ENCODE peak calls at places on chromosomes 13 and 19, in six cellular contexts. One of them, this sample, is unnamed.

GRCh38 chr19:42032428-42032827 is 37.6 kb downstream of the GRIK5 start:
- DNase-seq in heart right ventricle: no peak
- DNase-seq in hepatic stellate cell: no peak
- DNase-seq in Caco-2: no peak
- DNase-seq in stimulated activated CD4-positive, alpha-beta T cell treated with anti-CD3 and anti-CD28 coated beads, Interleukin-2, amount 100 ng/mL, for 48 hours: no peak
- DNase-seq in SW 1271: no peak
- DNase-seq in this sample: no peak

GRCh38 chr13:20174656-20175405 is 14.0 kb upstream of the GJA3 start:
- DNase-seq in heart right ventricle: peak
- DNase-seq in hepatic stellate cell: peak
- DNase-seq in Caco-2: no peak
- DNase-seq in stimulated activated CD4-positive, alpha-beta T cell treated with anti-CD3 and anti-CD28 coated beads, Interleukin-2, amount 100 ng/mL, for 48 hours: peak
- DNase-seq in SW 1271: peak
- DNase-seq in this sample: peak

GRCh38 chr19:8654591-8655339 is 24.3 kb downstream of the NFILZ start:
- DNase-seq in heart right ventricle: peak
- DNase-seq in hepatic stellate cell: peak
- DNase-seq in Caco-2: peak
- DNase-seq in stimulated activated CD4-positive, alpha-beta T cell treated with anti-CD3 and anti-CD28 coated beads, Interleukin-2, amount 100 ng/mL, for 48 hours: peak
- DNase-seq in SW 1271: peak
- DNase-seq in this sample: peak

GRCh38 chr13:30705672-30706071 is 29.7 kb upstream of the ALOX5AP start:
- DNase-seq in heart right ventricle: no peak
- DNase-seq in hepatic stellate cell: no peak
- DNase-seq in Caco-2: no peak
- DNase-seq in stimulated activated CD4-positive, alpha-beta T cell treated with anti-CD3 and anti-CD28 coated beads, Interleukin-2, amount 100 ng/mL, for 48 hours: no peak
- DNase-seq in SW 1271: no peak
- DNase-seq in this sample: peak

GRCh38 chr13:40666058-40666904 is at the start of gene FOXO1:
- DNase-seq in heart right ventricle: peak
- DNase-seq in hepatic stellate cell: peak
- DNase-seq in Caco-2: peak
- DNase-seq in stimulated activated CD4-positive, alpha-beta T cell treated with anti-CD3 and anti-CD28 coated beads, Interleukin-2, amount 100 ng/mL, for 48 hours: peak
- DNase-seq in SW 1271: peak
- DNase-seq in this sample: peak

GRCh38 chr13:23979361-23980159 is 82.3 kb upstream of the C1QTNF9B start:
- DNase-seq in heart right ventricle: peak
- DNase-seq in hepatic stellate cell: peak
- DNase-seq in Caco-2: peak
- DNase-seq in stimulated activated CD4-positive, alpha-beta T cell treated with anti-CD3 and anti-CD28 coated beads, Interleukin-2, amount 100 ng/mL, for 48 hours: no peak
- DNase-seq in SW 1271: no peak
- DNase-seq in this sample: peak

GRCh38 chr13:46885018-46885417 is 11.8 kb downstream of the HTR2A start:
- DNase-seq in heart right ventricle: no peak
- DNase-seq in hepatic stellate cell: no peak
- DNase-seq in Caco-2: no peak
- DNase-seq in stimulated activated CD4-positive, alpha-beta T cell treated with anti-CD3 and anti-CD28 coated beads, Interleukin-2, amount 100 ng/mL, for 48 hours: no peak
- DNase-seq in SW 1271: no peak
- DNase-seq in this sample: no peak

GRCh38 chr13:75357576-75358295 is 124.2 kb downstream of the TBC1D4 start:
- DNase-seq in heart right ventricle: no peak
- DNase-seq in hepatic stellate cell: peak
- DNase-seq in Caco-2: peak
- DNase-seq in stimulated activated CD4-positive, alpha-beta T cell treated with anti-CD3 and anti-CD28 coated beads, Interleukin-2, amount 100 ng/mL, for 48 hours: peak
- DNase-seq in SW 1271: peak
- DNase-seq in this sample: peak

GRCh38 chr19:40192758-40193586 is 1.7 kb downstream of the MAP3K10 start:
- DNase-seq in heart right ventricle: no peak
- DNase-seq in hepatic stellate cell: no peak
- DNase-seq in Caco-2: no peak
- DNase-seq in stimulated activated CD4-positive, alpha-beta T cell treated with anti-CD3 and anti-CD28 coated beads, Interleukin-2, amount 100 ng/mL, for 48 hours: no peak
- DNase-seq in SW 1271: no peak
- DNase-seq in this sample: no peak

GRCh38 chr13:26539738-26540292 is 17.7 kb upstream of the WASF3 start:
- DNase-seq in heart right ventricle: no peak
- DNase-seq in hepatic stellate cell: no peak
- DNase-seq in Caco-2: no peak
- DNase-seq in stimulated activated CD4-positive, alpha-beta T cell treated with anti-CD3 and anti-CD28 coated beads, Interleukin-2, amount 100 ng/mL, for 48 hours: no peak
- DNase-seq in SW 1271: no peak
- DNase-seq in this sample: no peak

GRCh38 chr19:17530586-17530985 is 19.1 kb downstream of the PGLS start:
- DNase-seq in heart right ventricle: no peak
- DNase-seq in hepatic stellate cell: no peak
- DNase-seq in Caco-2: no peak
- DNase-seq in stimulated activated CD4-positive, alpha-beta T cell treated with anti-CD3 and anti-CD28 coated beads, Interleukin-2, amount 100 ng/mL, for 48 hours: no peak
- DNase-seq in SW 1271: no peak
- DNase-seq in this sample: no peak

GRCh38 chr19:45128109-45128508 is 32.7 kb downstream of the NKPD1 start:
- DNase-seq in heart right ventricle: no peak
- DNase-seq in hepatic stellate cell: no peak
- DNase-seq in Caco-2: no peak
- DNase-seq in stimulated activated CD4-positive, alpha-beta T cell treated with anti-CD3 and anti-CD28 coated beads, Interleukin-2, amount 100 ng/mL, for 48 hours: no peak
- DNase-seq in SW 1271: no peak
- DNase-seq in this sample: no peak

GRCh38 chr13:42894765-42895181 is 97.3 kb downstream of the EPSTI1 start:
- DNase-seq in heart right ventricle: no peak
- DNase-seq in hepatic stellate cell: no peak
- DNase-seq in Caco-2: no peak
- DNase-seq in stimulated activated CD4-positive, alpha-beta T cell treated with anti-CD3 and anti-CD28 coated beads, Interleukin-2, amount 100 ng/mL, for 48 hours: no peak
- DNase-seq in SW 1271: no peak
- DNase-seq in this sample: peak

GRCh38 chr13:107864543-107865460 is 350.5 kb downstream of the LIG4 start:
- DNase-seq in heart right ventricle: no peak
- DNase-seq in hepatic stellate cell: peak
- DNase-seq in Caco-2: no peak
- DNase-seq in stimulated activated CD4-positive, alpha-beta T cell treated with anti-CD3 and anti-CD28 coated beads, Interleukin-2, amount 100 ng/mL, for 48 hours: no peak
- DNase-seq in SW 1271: no peak
- DNase-seq in this sample: peak

This sample was measured in hepatocyte.